ENCODE peak calls at places on chromosomes 4 and X, in nine cellular contexts. I is GM12878, B is PC-3, F is IMR-90, G is mesenchymal stem cell, H is GM23248, Y is H1, O is endothelial cell of umbilical vein, V is neural progenitor cell. R is an unnamed sample.

GRCh38 chr4:6561173-6561516 is 13.8 kb upstream of the MAN2B2 start:
- DNase-seq in F (no peak), V (no peak), O (no peak), I (no peak), H (peak; percentile 31), G (no peak), Y (no peak), B (no peak), R (no peak)

GRCh38 chr4:184784628-184785257 is 41.0 kb downstream of the ACSL1 start:
- DNase-seq in O (no peak), F (no peak), Y (no peak), I (no peak), H (no peak), V (no peak), B (no peak), G (no peak), R (no peak)

GRCh38 chrX:17242470-17242869 is 132.5 kb upstream of the NHS start:
- DNase-seq in I (no peak), H (peak; percentile 52), B (peak; percentile 78), V (peak; percentile 62), G (peak; percentile 18), F (peak; percentile 55), O (peak; percentile 62), Y (peak; percentile 1), R (peak; percentile 62)

GRCh38 chr4:121800638-121800960 is 524 bp upstream of the EXOSC9 start:
- DNase-seq in H (no peak), F (no peak), G (no peak), B (no peak), O (no peak), Y (no peak), I (no peak), V (no peak), R (no peak)

GRCh38 chrX:107601326-107601725 is 27.0 kb upstream of the PRPS1 start:
- DNase-seq in B (no peak), Y (no peak), F (no peak), I (no peak), G (no peak), H (no peak), V (no peak), O (no peak), R (no peak)

GRCh38 chr4:128810331-128810870 is 901 bp downstream of the JADE1 start:
- DNase-seq in I (no peak), F (peak; percentile 46), V (peak; percentile 23), Y (no peak), B (peak; percentile 13), O (no peak), H (peak; percentile 65), G (peak; percentile 54), R (no peak)

GRCh38 chr4:14770025-14770424 is 232.3 kb upstream of the CPEB2 start:
- DNase-seq in V (no peak), H (no peak), O (no peak), I (no peak), Y (no peak), B (no peak), G (no peak), F (no peak), R (no peak)

GRCh38 chrX:39418132-39418935 is 617.1 kb downstream of the MID1IP1 start:
- DNase-seq in G (peak; percentile 43), O (peak; percentile 85), V (no peak), I (no peak), B (no peak), Y (no peak), H (no peak), F (no peak), R (no peak)

GRCh38 chr4:28007693-28008092 is 1147.1 kb downstream of the STIM2 start:
- DNase-seq in B (no peak), O (no peak), G (no peak), F (no peak), Y (no peak), H (no peak), I (no peak), V (no peak), R (no peak)

GRCh38 chrX:48854898-48855297 is 19.5 kb upstream of the PCSK1N start:
- DNase-seq in H (no peak), O (no peak), I (no peak), B (peak; percentile 67), G (peak; percentile 28), V (peak; percentile 15), Y (no peak), F (no peak), R (peak; percentile 47)

DNA sequence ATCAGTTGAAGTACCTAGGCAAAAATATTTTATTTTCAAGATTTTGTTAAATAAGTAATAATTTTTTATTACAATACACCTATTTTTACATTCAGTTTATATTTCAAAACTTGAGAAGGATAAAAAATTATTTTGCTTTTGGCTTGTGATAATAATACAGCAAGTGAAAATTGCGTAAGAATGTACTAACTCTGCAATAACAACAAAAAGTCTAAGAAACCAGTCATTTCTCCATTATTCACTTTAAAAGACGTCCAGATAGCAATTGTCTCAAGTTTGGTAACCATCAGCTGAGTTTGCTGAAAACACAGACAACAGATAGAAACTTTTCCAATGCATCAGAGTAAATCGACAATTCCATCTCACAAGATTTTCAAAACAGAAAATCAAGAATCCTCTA is 12.1 kb downstream of the CXCL8 start:
- DNase-seq in I (no peak), B (no peak), V (no peak), Y (no peak), H (no peak), F (no peak), G (no peak), O (no peak), R (no peak)
- H3K4me1 ChIP-seq in I (no peaks in the 10 kb centered on the region), B (no peaks in the 10 kb centered on the region), V (no peaks in the 10 kb centered on the region), Y (no peaks in the 10 kb centered on the region), H (no peaks in the 10 kb centered on the region), F (no peaks in the 10 kb centered on the region), G (no peaks in the 10 kb centered on the region), O (no peaks in the 10 kb centered on the region), R (no peaks in the 10 kb centered on the region)

DNA sequence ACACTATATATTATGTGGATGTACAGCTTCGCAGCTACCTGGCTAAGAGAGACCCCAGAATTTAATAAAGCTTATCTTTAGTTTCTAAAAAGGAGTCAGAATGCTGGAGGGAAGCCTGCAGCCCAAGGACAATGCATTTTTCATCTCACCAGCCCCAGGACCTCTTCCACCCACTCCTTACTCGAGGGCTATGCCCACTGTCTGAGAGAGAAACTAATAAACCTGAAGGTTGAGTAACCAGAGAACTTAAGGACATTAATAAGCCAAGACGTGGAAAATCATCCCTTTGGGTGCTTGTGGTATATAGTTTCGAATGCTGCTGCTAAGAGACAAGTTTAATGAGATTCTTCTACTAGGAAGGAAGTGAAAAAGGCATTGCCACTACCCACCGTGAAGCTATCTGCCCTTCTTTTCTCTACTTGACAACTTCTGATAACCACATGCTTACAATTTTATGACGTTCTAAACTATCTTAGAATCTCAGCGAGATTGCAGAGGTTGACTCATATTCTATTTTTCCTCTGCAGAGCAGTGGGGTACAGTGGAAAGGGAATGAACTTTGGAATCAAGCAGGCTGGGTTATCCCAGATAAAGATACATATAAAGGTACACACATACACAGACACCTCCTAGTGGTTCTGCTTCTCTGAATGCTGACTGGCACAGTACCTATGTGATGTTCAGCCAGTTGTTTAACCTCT is 3.3 kb downstream of the RELL1 start:
- DNase-seq in O (peak; percentile 44), V (no peak), I (peak; percentile 87), Y (no peak), H (no peak), B (no peak), G (peak; percentile 48), F (no peak), R (no peak)
- H2AFZ ChIP-seq in O (no peak overlapping the region), V (no peak overlapping the region), I (no peak overlapping the region), Y (no peak overlapping the region), H (no peak overlapping the region), B (no peak overlapping the region), G (no peak overlapping the region), F (no peak overlapping the region), R (no peak overlapping the region)

GRCh38 chr4:626201-627091 is 1.1 kb downstream of the PDE6B start:
- DNase-seq in F (no peak), V (no peak), Y (no peak), H (no peak), I (no peak), O (no peak), B (no peak), G (no peak), R (no peak)

GRCh38 chr4:627347-627746 is 2.0 kb downstream of the PDE6B start:
- DNase-seq in F (no peak), I (no peak), Y (no peak), H (no peak), O (no peak), B (no peak), G (no peak), V (no peak), R (no peak)

GRCh38 chr4:628821-629635 is 3.7 kb downstream of the PDE6B start:
- DNase-seq in Y (no peak), V (no peak), O (no peak), B (no peak), I (no peak), H (no peak), G (no peak), F (no peak), R (no peak)

GRCh38 chr4:628346-628745 is 3.0 kb downstream of the PDE6B start:
- DNase-seq in Y (no peak), H (no peak), F (no peak), G (no peak), O (no peak), V (no peak), B (no peak), I (no peak), R (no peak)

DNA sequence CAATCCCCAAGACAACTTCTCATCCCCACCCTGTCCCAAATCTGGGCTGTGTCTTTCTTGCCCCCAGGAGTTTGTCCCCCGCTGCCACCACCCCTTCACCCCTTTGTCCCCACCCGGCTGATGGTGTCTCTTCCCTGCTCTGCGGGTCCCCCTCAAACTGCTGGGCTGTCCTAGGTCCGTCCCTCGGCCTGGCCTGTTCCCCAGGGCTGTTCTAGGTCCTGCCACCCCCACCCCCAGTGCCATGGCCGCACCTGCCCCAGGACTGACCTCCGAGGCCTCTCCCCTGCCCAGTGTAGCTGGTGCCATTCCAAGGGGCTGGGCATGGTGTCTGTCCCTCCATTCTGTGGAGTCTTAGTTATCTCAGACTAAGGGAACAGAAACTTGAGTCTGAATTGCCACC is 2.4 kb downstream of the PDE6B start:
- DNase-seq in I (no peak), H (no peak), V (no peak), Y (no peak), G (no peak), F (no peak), B (no peak), O (no peak), R (no peak)
- H3K4me1 ChIP-seq in I (no peaks in the 10 kb centered on the region), H (no peaks in the 10 kb centered on the region), V (peaks cover 18% of the 10 kb centered on the region), Y (peaks cover 18% of the 10 kb centered on the region), G (peaks cover 20% of the 10 kb centered on the region), F (no peaks in the 10 kb centered on the region), B (no peaks in the 10 kb centered on the region), O (no peaks in the 10 kb centered on the region), R (no peaks in the 10 kb centered on the region)

GRCh38 chr4:103150677-103151076 is 47.5 kb downstream of the CENPE start:
- DNase-seq in I (no peak), H (peak; percentile 81), V (no peak), F (peak; percentile 24), Y (no peak), G (peak; percentile 44), O (peak; percentile 11), B (peak; percentile 89), R (no peak)

GRCh38 chr4:103156107-103156506 is 42.0 kb downstream of the CENPE start:
- DNase-seq in Y (no peak), O (no peak), F (no peak), H (no peak), I (no peak), B (no peak), V (no peak), G (no peak), R (no peak)

DNA sequence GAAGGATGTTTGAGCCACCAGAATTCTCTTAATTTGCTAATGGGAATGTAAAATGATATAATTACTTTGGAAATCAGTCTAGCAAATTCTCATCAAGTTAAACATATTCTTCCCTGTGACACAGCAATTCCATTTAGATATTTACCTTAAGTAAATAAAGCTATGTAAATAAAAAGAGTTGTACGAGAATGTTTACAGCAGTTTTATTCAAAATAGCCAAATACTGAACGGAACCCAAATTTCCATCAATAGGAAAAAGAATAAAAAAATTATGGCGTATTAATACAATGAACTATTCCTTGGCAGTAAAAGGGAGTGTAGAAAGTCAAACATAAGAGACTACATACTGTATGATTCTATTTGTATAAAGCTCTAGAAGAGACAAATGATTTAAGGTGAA is 45.8 kb downstream of the CENPE start:
- DNase-seq in B (peak; percentile 25), I (no peak), O (no peak), F (no peak), Y (no peak), G (no peak), H (no peak), V (no peak), R (no peak)
- H2AFZ ChIP-seq in B (peak overlapping the region; percentile 18), I (no peak overlapping the region), O (no peak overlapping the region), F (no peak overlapping the region), Y (no peak overlapping the region), G (no peak overlapping the region), H (no peak overlapping the region), V (no peak overlapping the region), R (no peak overlapping the region)